ENCODE peak calls at places on chromosomes 4 and X, in four cellular contexts. O, Q, X and C are unnamed samples.

GRCh38 chrX:45517090-45517973 is 316.7 kb upstream of the DIPK2B start:
- DNase-seq in O (no peak), Q (peak), X (no peak), C (peak)

GRCh38 chrX:9677098-9677739 is 88.4 kb downstream of the GPR143 start:
- DNase-seq in O (no peak), Q (no peak), X (peak), C (no peak)

GRCh38 chrX:116961872-116962582 is 499.3 kb upstream of the CT83 start:
- DNase-seq in O (no peak), Q (peak), X (no peak), C (no peak)

GRCh38 chrX:121876316-121876715 is 828.9 kb downstream of the GLUD2 start:
- DNase-seq in O (no peak), Q (no peak), X (no peak), C (no peak)

GRCh38 chr4:47719576-47719975 is 118.3 kb downstream of the CORIN start:
- DNase-seq in O (no peak), Q (no peak), X (no peak), C (no peak)

GRCh38 chr4:6701371-6701770 is 7.7 kb downstream of the S100P start:
- DNase-seq in O (no peak), Q (no peak), X (no peak), C (no peak)

GRCh38 chr4:132334081-132334480 is 815.0 kb upstream of the PCDH10 start:
- DNase-seq in O (no peak), Q (no peak), X (no peak), C (peak)

GRCh38 chrX:332496-332860 is 13.9 kb upstream of the GTPBP6 start:
- DNase-seq in O (peak), Q (no peak), X (no peak), C (no peak)

GRCh38 chr4:121822796-121823504 is 733 bp downstream of the CCNA2 start:
- DNase-seq in O (peak), Q (peak), X (peak), C (peak)

GRCh38 chrX:7158468-7158990 is 10.6 kb upstream of the PUDP start:
- DNase-seq in O (no peak), Q (no peak), X (no peak), C (no peak)

GRCh38 chr4:97500423-97500822 is 642.9 kb downstream of the STPG2 start:
- DNase-seq in O (no peak), Q (no peak), X (no peak), C (no peak)

GRCh38 chrX:150543230-150544155 is 24.9 kb upstream of the MTM1 start:
- DNase-seq in O (no peak), Q (no peak), X (no peak), C (no peak)

GRCh38 chr4:147362868-147363440 is 117.9 kb upstream of the EDNRA start:
- DNase-seq in O (peak), Q (no peak), X (no peak), C (no peak)

GRCh38 chr4:12458621-12459020 is 1025.5 kb downstream of the RAB28 start:
- DNase-seq in O (no peak), Q (no peak), X (no peak), C (no peak)

GRCh38 chr4:6177587-6178197 is 22.7 kb downstream of the JAKMIP1 start:
- DNase-seq in O (no peak), Q (no peak), X (peak), C (no peak)

GRCh38 chrX:7706032-7706431 is 136.9 kb upstream of the VCX start:
- DNase-seq in O (no peak), Q (no peak), X (no peak), C (no peak)

GRCh38 chrX:150694738-150695410 is 1.7 kb downstream of the MTMR1 start:
- DNase-seq in O (no peak), Q (no peak), X (no peak), C (no peak)

GRCh38 chr4:162682651-162683050 is 484.0 kb downstream of the NAF1 start:
- DNase-seq in O (no peak), Q (no peak), X (no peak), C (no peak)

GRCh38 chrX:53089224-53089842 is 4.6 kb upstream of the KANTR start:
- DNase-seq in O (no peak), Q (no peak), X (no peak), C (peak)